ENCODE peak calls at places on chromosomes 1 and 21, in seven cellular contexts. E is K562, J is transverse colon, K is GM12891, V is suprapubic skin, F is HL-60, R is endothelial cell of umbilical vein. G is an unnamed sample.

GRCh38 chr1:109516872-109517271 is 7.3 kb upstream of the AMIGO1 start:
- DNase-seq in F (no peak), J (peak), E (no peak), R (no peak), K (no peak), V (no peak), G (no peak)

GRCh38 chr21:16258834-16259611 is 529.2 kb downstream of the USP25 start:
- DNase-seq in E (no peak), F (no peak), K (no peak), V (no peak), R (no peak), J (no peak), G (no peak)

GRCh38 chr1:76595024-76595423 is 272.3 kb upstream of the ST6GALNAC5 start:
- DNase-seq in R (no peak), F (no peak), J (peak), E (no peak), K (no peak), V (no peak), G (no peak)

GRCh38 chr1:58441699-58442098 is 104.8 kb downstream of the OMA1 start:
- DNase-seq in R (no peak), F (no peak), J (no peak), V (no peak), K (no peak), E (no peak), G (no peak)

GRCh38 chr1:60078182-60078581 is 4.6 kb upstream of the C1orf87 start:
- DNase-seq in R (no peak), F (no peak), E (no peak), K (no peak), V (no peak), J (no peak), G (no peak)

GRCh38 chr1:117754061-117754969 is 148.5 kb downstream of the TENT5C start:
- DNase-seq in E (peak), J (peak), K (no peak), R (peak), F (peak), V (no peak), G (no peak)

GRCh38 chr1:43850599-43851233 is 82.9 kb upstream of the ARTN start:
- DNase-seq in V (no peak), F (no peak), J (no peak), R (no peak), E (no peak), K (no peak), G (no peak)

GRCh38 chr1:68442822-68443556 is 6.8 kb downstream of the RPE65 start:
- DNase-seq in F (peak), J (peak), K (no peak), V (no peak), R (peak), E (peak), G (peak)

GRCh38 chr1:50418600-50419109 is 4.6 kb downstream of the DMRTA2 start:
- DNase-seq in R (no peak), K (peak), F (no peak), E (peak), J (no peak), V (no peak), G (no peak)

GRCh38 chr21:39710866-39711265 is 34.1 kb upstream of the IGSF5 start:
- DNase-seq in F (no peak), J (no peak), K (no peak), R (no peak), E (no peak), V (no peak), G (no peak)

GRCh38 chr1:206923009-206923960 is 1.5 kb upstream of the FCMR start:
- DNase-seq in V (no peak), E (no peak), J (peak), K (no peak), R (no peak), F (peak), G (no peak)

GRCh38 chr1:67749844-67750689 is 65.1 kb downstream of the GADD45A start:
- DNase-seq in F (peak), V (no peak), K (no peak), E (peak), R (peak), J (no peak), G (no peak)

GRCh38 chr1:198676253-198676652 is 37.4 kb downstream of the PTPRC start:
- DNase-seq in J (no peak), E (peak), R (peak), K (no peak), F (no peak), V (no peak), G (no peak)

GRCh38 chr1:32701421-32701911 is 1.1 kb downstream of the SYNC start:
- DNase-seq in F (no peak), V (no peak), J (peak), R (no peak), K (no peak), E (no peak), G (no peak)

GRCh38 chr1:160359559-160360226 is 7.2 kb upstream of the NHLH1 start:
- DNase-seq in J (no peak), R (no peak), V (no peak), E (no peak), K (no peak), F (no peak), G (no peak)

GRCh38 chr1:216186131-216186530 is 237.1 kb downstream of the USH2A start:
- DNase-seq in F (no peak), E (no peak), K (no peak), R (no peak), V (no peak), J (no peak), G (no peak)

GRCh38 chr21:28333455-28334108 is 659.1 kb downstream of the LTN1 start:
- DNase-seq in K (no peak), R (no peak), F (no peak), E (no peak), V (no peak), J (no peak), G (no peak)

GRCh38 chr1:167541610-167542009 is 12.0 kb downstream of the CREG1 start:
- DNase-seq in V (no peak), J (no peak), R (no peak), F (no peak), K (no peak), E (peak), G (no peak)

GRCh38 chr1:25917996-25918395 is 11.8 kb upstream of the STMN1 start:
- DNase-seq in V (no peak), J (no peak), E (no peak), K (no peak), F (no peak), R (no peak), G (no peak)

GRCh38 chr21:26800455-26801454 is 44.5 kb downstream of the ADAMTS1 start:
- DNase-seq in V (no peak), F (no peak), J (no peak), E (no peak), K (no peak), R (no peak), G (no peak)

GRCh38 chr1:157035121-157035520 is 10.4 kb downstream of the ARHGEF11 start:
- DNase-seq in K (no peak), V (no peak), R (no peak), F (no peak), J (no peak), E (no peak), G (no peak)

GRCh38 chr1:218878369-218878768 is 295.3 kb upstream of the LYPLAL1 start:
- DNase-seq in F (no peak), K (no peak), R (peak), J (no peak), E (no peak), V (no peak), G (no peak)

GRCh38 chr1:41810446-41810845 is 108.3 kb downstream of the HIVEP3 start:
- DNase-seq in R (peak), J (no peak), V (no peak), F (peak), K (no peak), E (peak), G (no peak)

GRCh38 chr1:41813755-41814694 is 104.7 kb downstream of the HIVEP3 start:
- DNase-seq in F (no peak), E (no peak), J (no peak), V (no peak), K (no peak), R (no peak), G (no peak)

GRCh38 chr1:41811051-41811795 is 107.5 kb downstream of the HIVEP3 start:
- DNase-seq in J (no peak), V (no peak), F (peak), R (no peak), K (no peak), E (no peak), G (no peak)

GRCh38 chr1:41811978-41812852 is 106.5 kb downstream of the HIVEP3 start:
- DNase-seq in V (peak), J (peak), R (peak), E (peak), F (peak), K (peak), G (peak)

GRCh38 chr1:41813220-41813619 is 105.5 kb downstream of the HIVEP3 start:
- DNase-seq in E (no peak), F (no peak), J (no peak), V (no peak), R (no peak), K (no peak), G (no peak)
- TF ChIP-seq POLR2AphosphoS5 in E (no peak), F (no peak), J (no peak), V (no peak), R (no peak), K (no peak), G (no peak)

GRCh38 chr1:220879090-220879508 is at the start of gene HLX:
- DNase-seq in R (peak), J (peak), K (peak), E (peak), F (peak), V (peak), G (peak)

GRCh38 chr1:220880726-220881506 is 1.7 kb downstream of the HLX start:
- DNase-seq in R (no peak), V (no peak), K (no peak), E (no peak), F (peak), J (peak), G (no peak)

GRCh38 chr1:220880367-220880680 is 1.1 kb downstream of the HLX start:
- DNase-seq in E (no peak), R (no peak), J (no peak), V (no peak), F (no peak), K (no peak), G (no peak)

GRCh38 chr1:220878223-220879081 is 791 bp upstream of the HLX start:
- DNase-seq in F (peak), J (peak), R (no peak), V (no peak), E (peak), K (peak), G (no peak)

GRCh38 chr1:220879509-220880366 is 495 bp downstream of the HLX start:
- DNase-seq in E (peak), F (peak), J (peak), K (peak), V (no peak), R (peak), G (no peak)
- TF ChIP-seq POLR2AphosphoS5 in E (no peak), F (no peak), J (no peak), K (no peak), V (no peak), R (no peak), G (no peak)

GRCh38 chr1:29122662-29122986 is 1.1 kb downstream of the TMEM200B start:
- DNase-seq in F (no peak), E (no peak), R (peak), K (no peak), V (peak), J (peak), G (no peak)

GRCh38 chr1:29122987-29123870 is 474 bp downstream of the TMEM200B start:
- DNase-seq in V (peak), K (no peak), E (no peak), R (no peak), J (peak), F (no peak), G (no peak)

GRCh38 chr1:29125237-29125641 is 1.5 kb upstream of the TMEM200B start:
- DNase-seq in J (no peak), R (no peak), F (no peak), E (no peak), K (no peak), V (peak), G (no peak)

GRCh38 chr1:29124366-29125236 is 898 bp upstream of the TMEM200B start:
- DNase-seq in V (peak), R (peak), F (peak), J (peak), E (peak), K (peak), G (no peak)

DNA sequence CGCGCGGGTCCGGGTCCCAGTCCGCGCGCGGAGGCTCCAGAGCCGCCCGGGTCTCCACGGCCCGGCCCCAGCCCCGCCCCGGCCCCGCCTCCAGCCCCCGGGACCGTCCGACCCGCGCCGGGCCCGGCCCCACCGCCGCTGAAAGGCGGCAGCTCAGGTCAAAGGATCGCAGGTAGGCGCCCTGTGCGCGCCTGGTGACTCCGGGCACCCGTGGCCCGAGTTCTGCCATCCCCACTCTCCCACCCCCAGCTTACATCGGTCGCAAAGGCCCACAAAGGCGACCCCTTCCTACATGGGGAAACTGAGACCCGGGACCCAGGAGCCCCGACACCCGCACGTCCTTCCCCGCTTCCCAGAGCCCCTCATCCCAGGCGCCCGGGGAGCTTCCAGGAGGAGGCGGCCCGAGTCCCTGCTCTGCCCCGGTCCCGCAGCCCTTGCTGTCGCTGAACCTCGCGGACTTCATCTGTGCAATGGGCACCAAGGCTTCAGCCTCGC is at the start of gene TMEM200B:
- DNase-seq in K (no peak), J (no peak), R (no peak), V (no peak), F (no peak), E (no peak), G (no peak)
- TF ChIP-seq POLR2AphosphoS5 in K (no peak), J (no peak), R (no peak), V (no peak), F (no peak), E (no peak), G (no peak)

GRCh38 chr1:225527575-225527974 is 99.7 kb upstream of the LBR start:
- DNase-seq in K (no peak), E (no peak), R (no peak), J (no peak), V (no peak), F (no peak), G (no peak)

GRCh38 chr1:225526878-225527277 is 99.0 kb upstream of the LBR start:
- DNase-seq in V (no peak), E (no peak), J (no peak), R (no peak), F (no peak), K (no peak), G (no peak)

GRCh38 chr1:225532240-225532944 is 104.6 kb upstream of the LBR start:
- DNase-seq in E (no peak), J (no peak), V (no peak), K (no peak), R (no peak), F (no peak), G (no peak)

GRCh38 chr1:225533238-225533637 is 105.4 kb upstream of the LBR start:
- DNase-seq in E (no peak), K (no peak), R (no peak), V (no peak), F (no peak), J (no peak), G (no peak)

DNA sequence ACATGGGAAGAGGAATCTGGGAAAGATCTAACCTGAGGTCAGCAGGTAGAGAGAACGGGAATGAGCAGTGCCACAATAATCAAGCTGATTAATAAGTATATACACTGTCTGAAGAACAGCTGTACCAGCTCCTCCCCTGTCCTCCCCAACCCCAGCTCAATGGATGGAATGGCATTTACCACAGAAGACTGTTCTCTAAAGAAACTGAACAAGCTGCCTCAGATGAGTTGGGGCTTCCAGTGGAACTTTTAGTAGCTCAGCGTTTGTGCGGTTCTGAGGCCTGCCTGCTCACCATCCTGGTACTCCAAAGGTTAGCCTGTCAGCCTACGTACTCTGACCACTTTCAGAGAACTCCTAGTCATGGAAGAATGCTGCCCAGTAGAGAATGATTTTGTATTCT is 101.9 kb upstream of the LBR start:
- DNase-seq in F (no peak), K (no peak), E (no peak), J (no peak), V (no peak), R (no peak), G (no peak)
- TF ChIP-seq POLR2AphosphoS5 in F (no peak), K (no peak), E (no peak), J (no peak), V (no peak), R (no peak), G (no peak)

GRCh38 chr1:195141294-195141693 is 1466.9 kb downstream of the KCNT2 start:
- DNase-seq in E (no peak), V (no peak), F (no peak), K (no peak), R (no peak), J (no peak), G (no peak)
- TF ChIP-seq POLR2AphosphoS5 in E (no peak), V (no peak), F (no peak), K (no peak), R (no peak), J (no peak), G (no peak)

GRCh38 chr1:224490540-224491537 is 56.2 kb upstream of the WDR26 start:
- DNase-seq in F (no peak), R (no peak), J (no peak), V (no peak), E (no peak), K (no peak), G (no peak)

GRCh38 chr1:224492015-224492414 is 57.4 kb upstream of the WDR26 start:
- DNase-seq in F (no peak), E (no peak), K (no peak), R (no peak), V (no peak), J (no peak), G (no peak)

GRCh38 chr1:224486801-224487583 is 52.4 kb upstream of the WDR26 start:
- DNase-seq in K (no peak), E (no peak), F (no peak), V (no peak), R (no peak), J (no peak), G (no peak)

GRCh38 chr1:224489585-224490365 is 55.2 kb upstream of the WDR26 start:
- DNase-seq in F (no peak), V (no peak), J (no peak), R (no peak), E (no peak), K (no peak), G (no peak)

DNA sequence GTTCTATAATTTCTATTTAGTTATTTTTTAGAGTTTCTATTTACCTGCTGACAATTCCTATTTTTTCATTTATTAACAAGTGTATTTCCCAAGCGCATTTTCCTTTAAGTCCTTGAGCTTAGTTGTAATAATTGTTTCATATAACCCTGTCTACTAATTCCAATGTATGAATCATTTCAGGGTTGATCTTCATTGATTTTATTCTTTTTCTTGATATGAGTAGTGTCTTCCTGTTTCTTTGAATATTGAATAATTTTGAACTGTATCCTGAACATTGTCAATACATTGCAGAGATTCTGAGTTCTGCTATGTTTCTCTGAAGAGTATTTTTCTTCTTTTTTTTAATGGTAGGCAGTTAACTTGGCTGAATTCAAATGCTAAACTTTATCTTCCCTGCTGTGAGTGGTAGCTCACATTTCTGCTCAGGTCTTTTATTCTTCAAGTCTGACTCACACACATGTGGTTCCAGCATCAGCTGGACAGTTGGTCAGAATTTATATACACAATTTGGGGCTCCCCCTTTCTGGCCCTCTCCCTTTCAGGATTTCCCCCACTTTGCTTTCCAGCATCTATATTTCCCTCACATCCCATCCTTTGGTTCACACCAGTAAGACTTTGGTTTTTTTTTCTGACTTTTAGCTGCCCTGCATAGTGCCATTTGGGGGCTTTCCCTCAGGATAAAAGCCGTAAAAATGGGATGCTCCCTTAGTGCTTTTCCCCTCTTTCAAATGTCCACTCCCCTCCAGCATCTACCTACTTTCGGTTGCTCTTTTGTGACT is 54.4 kb upstream of the WDR26 start:
- DNase-seq in R (no peak), F (no peak), V (no peak), E (no peak), K (no peak), J (no peak), G (no peak)
- TF ChIP-seq POLR2AphosphoS5 in R (no peak), F (no peak), V (no peak), E (no peak), K (no peak), J (no peak), G (no peak)

GRCh38 chr21:36321325-36322082 is 1.5 kb downstream of the MORC3 start:
- DNase-seq in R (peak), K (no peak), F (peak), J (no peak), E (no peak), V (no peak), G (no peak)

GRCh38 chr21:36322083-36322424 is 2.1 kb downstream of the MORC3 start:
- DNase-seq in F (no peak), E (no peak), J (no peak), R (no peak), K (no peak), V (no peak), G (no peak)

GRCh38 chr21:36319767-36320420 is at the start of gene MORC3:
- DNase-seq in V (peak), E (peak), F (peak), R (peak), J (peak), K (peak), G (peak)

GRCh38 chr21:36323032-36323431 is 3.0 kb downstream of the MORC3 start:
- DNase-seq in J (no peak), R (peak), K (no peak), V (no peak), F (peak), E (no peak), G (no peak)

GRCh38 chr21:36320421-36321324 is 676 bp downstream of the MORC3 start:
- DNase-seq in J (peak), E (no peak), V (peak), R (peak), K (peak), F (peak), G (no peak)
- TF ChIP-seq POLR2AphosphoS5 in J (no peak), E (peak), V (no peak), R (no peak), K (peak), F (peak), G (no peak)

G was measured in Panc1.